ENCODE peak calls at places on chromosomes 3 and 15, in seven cellular contexts. K, P, X, L, S, T and W are unnamed samples.
A peak's percentile ranks its signal among the peaks of the same experiment; 100 is the strongest.

GRCh38 chr3:134366928-134367352 is 7.3 kb downstream of the AMOTL2 start:
- DNase-seq in X (no peak), L (no peak), T (no peak), P (peak; percentile 74), S (no peak), K (no peak), W (no peak)

GRCh38 chr3:40096561-40097506 is 212.7 kb upstream of the EIF1B start:
- DNase-seq in K (no peak), P (no peak), T (no peak), X (no peak), S (no peak), L (no peak), W (no peak)

GRCh38 chr3:132786890-132787289 is 64.7 kb upstream of the NPHP3 start:
- DNase-seq in L (no peak), P (no peak), K (no peak), T (no peak), S (no peak), X (no peak), W (no peak)

GRCh38 chr3:57755368-57756021 is 614 bp upstream of the SLMAP start:
- DNase-seq in K (no peak), S (peak; percentile 74), T (peak; percentile 71), X (no peak), L (peak; percentile 57), P (peak; percentile 58), W (peak; percentile 7)

GRCh38 chr3:53696401-53697172 is 149.6 kb downstream of the CHDH start:
- DNase-seq in K (no peak), P (no peak), T (peak; percentile 22), L (no peak), X (no peak), S (no peak), W (no peak)

GRCh38 chr3:146464005-146464595 is 5.3 kb downstream of the PLSCR2 start:
- DNase-seq in S (no peak), L (no peak), X (no peak), T (no peak), K (no peak), P (no peak), W (no peak)

GRCh38 chr3:16670191-16670590 is 65.0 kb upstream of the DAZL start:
- DNase-seq in K (no peak), P (no peak), T (no peak), S (no peak), L (no peak), X (no peak), W (no peak)

GRCh38 chr3:43505351-43505750 is 116.5 kb downstream of the ANO10 start:
- DNase-seq in X (no peak), P (no peak), K (no peak), T (no peak), L (no peak), S (no peak), W (peak; percentile 23)

GRCh38 chr3:71208273-71209095 is 375.0 kb downstream of the FOXP1 start:
- DNase-seq in T (peak; percentile 59), P (no peak), L (no peak), X (no peak), S (no peak), K (no peak), W (no peak)

GRCh38 chr15:67072951-67073350 is 7.5 kb downstream of the SMAD3 start:
- DNase-seq in S (no peak), T (no peak), K (no peak), X (no peak), P (no peak), L (no peak), W (no peak)

GRCh38 chr3:12588674-12589054 is 31.8 kb downstream of the MKRN2 start:
- DNase-seq in K (no peak), P (no peak), L (no peak), X (no peak), T (no peak), S (no peak), W (no peak)

GRCh38 chr3:178457506-178457905 is 78.7 kb upstream of the KCNMB2 start:
- DNase-seq in X (no peak), L (no peak), S (no peak), T (no peak), P (no peak), K (no peak), W (no peak)

GRCh38 chr3:19229086-19229485 is 80.8 kb downstream of the KCNH8 start:
- DNase-seq in P (no peak), X (no peak), K (no peak), T (no peak), S (no peak), L (no peak), W (peak; percentile 3)
- TF ChIP-seq CTCF in P (no peak), X (peak; percentile 33), K (no peak), T (no peak), S (no peak), L (no peak), W (no peak)

DNA sequence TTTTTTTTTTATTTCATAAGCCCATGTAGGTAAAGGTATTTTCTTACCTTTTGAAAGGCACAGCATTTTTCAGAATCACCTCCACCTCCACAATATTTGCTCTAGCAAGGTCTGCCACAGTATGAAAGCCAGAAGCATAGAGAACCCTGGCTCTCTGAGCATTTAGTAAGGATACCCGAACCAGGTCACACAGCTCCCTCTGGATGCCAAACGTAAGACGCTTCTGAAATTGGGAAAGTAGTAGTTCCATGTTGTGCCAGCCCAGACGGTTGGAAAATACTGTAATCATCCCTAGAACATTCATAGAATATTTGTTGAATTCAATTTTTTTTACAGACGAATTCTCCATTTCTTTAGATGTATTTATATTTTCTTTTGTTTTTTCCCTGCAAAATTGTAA is 52.4 kb downstream of the POLQ start:
- DNase-seq in S (no peak), P (no peak), X (no peak), L (no peak), T (no peak), K (no peak), W (no peak)
- TF ChIP-seq CTCF in S (no peak), P (no peak), X (no peak), L (no peak), T (no peak), K (no peak), W (no peak)

DNA sequence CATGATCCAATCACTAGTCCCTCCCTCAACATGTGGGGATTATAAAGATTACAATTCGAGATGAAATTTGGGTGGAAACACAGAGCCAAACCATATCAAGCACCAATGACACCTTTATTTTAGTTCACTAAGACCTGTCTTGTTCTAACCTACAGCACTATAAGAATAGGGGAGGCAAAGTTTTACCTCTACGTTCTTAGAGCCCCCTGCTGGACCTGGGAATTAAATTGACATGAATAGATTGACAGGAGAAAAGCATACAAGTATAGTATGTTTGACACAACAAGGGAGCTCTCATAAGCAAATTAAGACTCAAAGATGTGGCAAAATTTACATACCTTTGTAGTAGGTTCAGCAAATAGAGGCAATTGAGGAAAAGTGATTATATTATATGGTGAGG is 974.4 kb upstream of the ALCAM start:
- DNase-seq in T (no peak), P (no peak), L (no peak), S (no peak), K (no peak), X (no peak), W (no peak)
- TF ChIP-seq CTCF in T (no peak), P (no peak), L (no peak), S (no peak), K (no peak), X (peak; percentile 24), W (no peak)

DNA sequence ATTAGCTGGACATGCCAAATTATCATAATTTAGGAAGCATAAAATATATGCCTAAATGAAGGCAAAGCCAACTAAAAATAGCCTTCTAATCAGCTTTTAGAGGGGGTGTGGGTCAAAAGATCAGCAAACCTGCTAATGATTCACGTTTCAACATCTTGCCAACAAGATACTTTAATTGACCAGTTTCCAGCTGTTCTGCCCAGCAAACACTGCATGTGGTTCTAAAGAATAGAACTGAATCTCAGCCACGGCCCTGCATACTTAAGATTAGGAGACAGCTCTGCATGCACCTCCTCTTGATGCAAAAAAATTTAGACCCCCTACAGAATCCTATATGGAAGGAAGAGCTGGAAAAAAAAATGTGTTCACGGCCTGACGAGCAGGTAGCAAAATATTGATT is 500.5 kb downstream of the TBL1XR1 start:
- DNase-seq in S (no peak), X (no peak), L (no peak), P (no peak), T (no peak), K (no peak), W (no peak)
- TF ChIP-seq CTCF in S (no peak), X (no peak), L (no peak), P (no peak), T (no peak), K (no peak), W (no peak)